ENCODE peak calls at places on chromosomes 3 and 15, in four cellular contexts. One of them, this sample, is unnamed. For H3K9me3 and H3K79me2, the result is how much of the 10 kb centered on the place peaks cover.

GRCh38 chr3:158384019-158384418 is 187.0 kb upstream of the MLF1 start:
- DNase-seq in OCI-LY7: no peak
- DNase-seq in H9: no peak
- DNase-seq in K562: no peak
- DNase-seq in this sample: no peak

GRCh38 chr3:72123908-72124441 is 339.0 kb upstream of the PROK2 start:
- DNase-seq in OCI-LY7: no peak
- DNase-seq in H9: no peak
- DNase-seq in K562: no peak
- DNase-seq in this sample: peak

GRCh38 chr15:39127925-39128617 is 452.8 kb upstream of the THBS1 start:
- DNase-seq in OCI-LY7: no peak
- DNase-seq in H9: peak
- DNase-seq in K562: peak
- DNase-seq in this sample: no peak

GRCh38 chr15:66882251-66883020 is 180.4 kb downstream of the SMAD6 start:
- DNase-seq in OCI-LY7: no peak
- DNase-seq in H9: no peak
- DNase-seq in K562: no peak
- DNase-seq in this sample: no peak

GRCh38 chr3:60475096-60475495 is 776.2 kb downstream of the FHIT start:
- DNase-seq in OCI-LY7: no peak
- DNase-seq in H9: no peak
- DNase-seq in K562: no peak
- DNase-seq in this sample: no peak

GRCh38 chr15:50340431-50340830 is 14.6 kb downstream of the GABPB1 start:
- DNase-seq in OCI-LY7: no peak
- DNase-seq in H9: no peak
- DNase-seq in K562: no peak
- DNase-seq in this sample: no peak

GRCh38 chr3:2097641-2098191 is 950 bp upstream of the CNTN4 start:
- DNase-seq in OCI-LY7: no peak
- DNase-seq in H9: peak
- DNase-seq in K562: no peak
- DNase-seq in this sample: no peak

GRCh38 chr3:38247366-38248035 is 18.1 kb upstream of the SLC22A13 start:
- DNase-seq in OCI-LY7: no peak
- DNase-seq in H9: no peak
- DNase-seq in K562: no peak
- DNase-seq in this sample: no peak

GRCh38 chr15:91472316-91472756 is 372.3 kb downstream of the SV2B start:
- DNase-seq in OCI-LY7: no peak
- DNase-seq in H9: no peak
- DNase-seq in K562: no peak
- DNase-seq in this sample: no peak

GRCh38 chr15:41254560-41254959 is 23.5 kb downstream of the CHP1 start:
- DNase-seq in OCI-LY7: peak
- DNase-seq in H9: no peak
- DNase-seq in K562: no peak
- DNase-seq in this sample: peak

GRCh38 chr3:154060606-154061380 is 60.4 kb upstream of the ARHGEF26 start:
- DNase-seq in OCI-LY7: no peak
- DNase-seq in H9: peak
- DNase-seq in K562: no peak
- DNase-seq in this sample: no peak

GRCh38 chr3:115428825-115429224 is 194.5 kb upstream of the GAP43 start:
- DNase-seq in OCI-LY7: no peak
- DNase-seq in H9: no peak
- DNase-seq in K562: no peak
- DNase-seq in this sample: no peak

GRCh38 chr3:37117548-37117947 is 56.8 kb downstream of the LRRFIP2 start:
- DNase-seq in OCI-LY7: no peak
- DNase-seq in H9: no peak
- DNase-seq in K562: no peak
- DNase-seq in this sample: no peak

DNA sequence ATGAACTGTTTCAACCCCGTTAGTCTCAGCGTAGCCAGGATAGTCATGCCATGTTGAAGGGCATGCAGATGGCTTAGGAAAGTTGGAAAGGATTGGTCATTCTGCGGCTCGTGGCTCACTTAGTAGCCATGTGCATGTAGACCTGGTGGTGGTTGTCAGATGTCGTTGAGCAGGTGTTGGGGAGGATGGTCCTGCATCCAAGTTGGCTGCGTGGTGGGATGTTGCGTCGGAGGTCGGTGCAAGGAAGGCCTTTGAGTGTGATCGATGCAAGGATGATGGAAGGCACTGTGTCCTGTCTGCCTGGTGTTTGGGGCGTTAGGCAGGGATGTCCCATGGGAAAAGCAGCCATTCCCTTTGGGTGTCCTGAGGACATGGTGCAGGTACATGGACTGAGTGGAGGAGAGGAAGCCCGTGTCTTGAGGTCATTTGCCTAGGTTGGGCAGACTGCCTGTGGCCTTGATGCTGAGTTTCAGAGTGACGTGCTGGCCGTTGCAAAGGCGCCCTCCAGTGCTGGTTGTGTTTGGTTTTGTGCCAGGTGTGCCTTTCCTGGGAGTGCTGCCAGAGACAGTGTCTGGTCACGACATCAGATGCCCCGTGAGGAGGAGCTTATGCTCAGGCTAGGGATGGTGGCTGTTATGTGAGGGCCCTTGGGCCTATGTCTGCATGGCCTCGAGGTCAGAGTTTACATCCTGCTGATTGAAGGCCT is 103.4 kb downstream of the SNRPN start:
- DNase-seq in OCI-LY7: no peak
- DNase-seq in H9: peak
- DNase-seq in K562: no peak
- DNase-seq in this sample: no peak
- H3K9me3 ChIP-seq in OCI-LY7: under half
- H3K9me3 ChIP-seq in H9: half or more
- H3K9me3 ChIP-seq in K562: under half
- H3K9me3 ChIP-seq in this sample: half or more

DNA sequence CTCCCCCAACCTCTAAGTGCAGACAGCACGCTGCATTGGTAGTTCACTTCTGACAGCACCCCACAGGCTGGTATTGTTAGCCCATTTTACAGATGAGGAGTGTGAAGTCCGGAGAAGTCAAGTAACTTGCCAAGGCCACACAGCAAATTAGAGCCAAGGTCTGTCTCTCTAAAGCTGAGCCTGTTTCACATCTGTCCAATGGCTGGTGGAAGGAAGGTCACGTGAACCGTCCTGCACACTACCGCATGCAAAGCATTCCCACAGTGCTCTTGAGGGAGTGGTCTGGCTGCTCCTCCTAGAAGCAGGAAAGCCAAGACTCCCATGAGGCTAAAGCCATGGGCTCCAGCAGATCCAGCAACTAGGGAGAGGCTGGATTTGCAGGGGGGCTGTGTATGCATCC is 50.0 kb downstream of the MGLL start:
- DNase-seq in OCI-LY7: no peak
- DNase-seq in H9: no peak
- DNase-seq in K562: no peak
- DNase-seq in this sample: peak
- H3K79me2 ChIP-seq in OCI-LY7: under half
- H3K79me2 ChIP-seq in H9: under half
- H3K79me2 ChIP-seq in K562: under half
- H3K79me2 ChIP-seq in this sample: half or more

GRCh38 chr3:125349556-125350165 is 25.5 kb downstream of the ZNF148 start:
- DNase-seq in OCI-LY7: no peak
- DNase-seq in H9: no peak
- DNase-seq in K562: no peak
- DNase-seq in this sample: no peak
- H3K9me3 ChIP-seq in OCI-LY7: under half
- H3K9me3 ChIP-seq in H9: under half
- H3K9me3 ChIP-seq in K562: under half
- H3K9me3 ChIP-seq in this sample: under half

DNA sequence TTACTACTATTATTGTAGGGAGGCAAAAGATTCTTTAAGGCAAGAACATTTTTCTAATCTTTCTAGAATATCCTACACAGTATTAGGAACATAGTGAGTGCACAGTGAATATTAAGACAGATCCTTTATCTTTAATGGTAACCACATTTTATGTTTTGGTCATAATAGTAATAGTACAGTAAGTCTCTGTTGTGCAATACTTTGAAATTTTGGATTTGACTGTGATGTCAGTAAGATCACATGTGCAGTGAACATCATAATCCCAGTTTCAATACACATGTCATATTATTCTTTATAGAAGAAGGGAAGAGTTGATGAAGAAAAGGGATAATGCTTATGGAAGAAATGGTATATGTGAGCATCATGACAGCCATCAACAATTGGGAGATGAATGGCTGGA is 10.7 kb downstream of the STT3B start:
- DNase-seq in OCI-LY7: no peak
- DNase-seq in H9: no peak
- DNase-seq in K562: no peak
- DNase-seq in this sample: no peak
- H3K79me2 ChIP-seq in OCI-LY7: half or more
- H3K79me2 ChIP-seq in H9: under half
- H3K79me2 ChIP-seq in K562: half or more
- H3K79me2 ChIP-seq in this sample: half or more

GRCh38 chr15:23910030-23910429 is 222.9 kb upstream of the NDN start:
- DNase-seq in OCI-LY7: no peak
- DNase-seq in H9: no peak
- DNase-seq in K562: no peak
- DNase-seq in this sample: no peak
- H3K9me3 ChIP-seq in OCI-LY7: under half
- H3K9me3 ChIP-seq in H9: under half
- H3K9me3 ChIP-seq in K562: under half
- H3K9me3 ChIP-seq in this sample: under half

GRCh38 chr15:99606646-99607045 is 40.9 kb downstream of the MEF2A start:
- DNase-seq in OCI-LY7: no peak
- DNase-seq in H9: no peak
- DNase-seq in K562: no peak
- DNase-seq in this sample: no peak
- H3K79me2 ChIP-seq in OCI-LY7: under half
- H3K79me2 ChIP-seq in H9: under half
- H3K79me2 ChIP-seq in K562: under half
- H3K79me2 ChIP-seq in this sample: half or more

DNA sequence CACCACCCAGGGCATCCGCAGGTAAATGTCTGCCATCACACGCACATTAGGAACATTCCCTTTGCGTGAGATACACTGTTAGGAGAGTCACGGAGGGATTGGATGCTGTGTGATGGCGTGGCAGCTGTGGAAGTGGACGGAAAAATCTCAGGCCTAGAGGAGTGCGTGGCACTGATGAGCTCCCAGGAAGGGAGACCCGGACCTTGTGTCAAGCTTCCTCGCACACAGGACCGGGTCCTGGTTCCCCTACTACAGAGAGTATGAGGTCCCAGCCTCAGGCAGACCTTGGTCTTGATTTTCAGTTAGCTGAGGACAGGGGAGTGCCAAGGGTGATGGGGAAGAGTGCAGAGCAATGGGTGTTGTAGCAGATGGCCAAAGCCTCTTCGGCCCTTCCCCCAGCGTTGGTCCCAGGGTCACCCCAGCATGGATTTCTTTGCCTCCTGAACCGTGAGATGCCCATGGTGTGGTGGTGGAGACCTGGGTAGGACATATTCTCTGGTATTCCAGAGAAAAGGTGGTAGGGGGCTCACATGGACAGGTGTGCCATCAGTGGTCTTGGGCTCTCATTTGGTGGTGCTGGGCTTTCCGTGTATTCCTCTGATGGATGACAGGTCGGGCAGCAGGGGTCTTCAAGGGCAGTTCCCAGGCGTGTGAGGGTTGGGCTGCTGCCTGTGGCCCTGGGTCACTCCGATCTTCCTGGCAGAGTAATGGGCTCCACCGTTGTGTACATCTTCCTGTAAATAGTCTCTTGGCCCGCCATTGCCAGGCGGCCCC is 105.1 kb downstream of the SNRPN start:
- DNase-seq in OCI-LY7: no peak
- DNase-seq in H9: peak
- DNase-seq in K562: no peak
- DNase-seq in this sample: no peak
- H3K9me3 ChIP-seq in OCI-LY7: under half
- H3K9me3 ChIP-seq in H9: half or more
- H3K9me3 ChIP-seq in K562: under half
- H3K9me3 ChIP-seq in this sample: half or more

GRCh38 chr3:188296761-188297689 is 143.1 kb downstream of the LPP start:
- DNase-seq in OCI-LY7: peak
- DNase-seq in H9: no peak
- DNase-seq in K562: no peak
- DNase-seq in this sample: no peak

GRCh38 chr3:188301147-188301546 is 147.2 kb downstream of the LPP start:
- DNase-seq in OCI-LY7: no peak
- DNase-seq in H9: no peak
- DNase-seq in K562: no peak
- DNase-seq in this sample: no peak

GRCh38 chr3:188298585-188298984 is 144.6 kb downstream of the LPP start:
- DNase-seq in OCI-LY7: no peak
- DNase-seq in H9: no peak
- DNase-seq in K562: no peak
- DNase-seq in this sample: no peak

GRCh38 chr3:188299068-188299467 is 145.1 kb downstream of the LPP start:
- DNase-seq in OCI-LY7: no peak
- DNase-seq in H9: no peak
- DNase-seq in K562: no peak
- DNase-seq in this sample: no peak

DNA sequence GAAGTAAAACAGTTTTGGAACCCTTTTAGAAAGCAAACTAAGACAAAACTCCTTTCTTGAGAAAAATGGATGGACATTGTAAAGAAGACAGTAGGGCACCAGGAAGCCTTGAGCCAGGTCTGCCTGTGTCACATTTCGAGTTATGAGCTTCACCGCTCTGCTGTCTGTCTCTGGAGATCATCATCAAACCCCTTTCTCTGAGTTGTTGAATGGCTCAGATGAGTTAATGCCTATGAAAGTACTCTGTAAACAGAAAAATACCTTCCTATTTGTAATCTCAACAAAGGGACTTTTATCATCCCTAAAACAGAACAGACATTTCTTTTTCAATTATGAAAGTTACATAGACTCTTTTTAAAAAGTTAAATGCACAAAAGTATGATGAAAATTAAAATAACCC is 145.8 kb downstream of the LPP start:
- DNase-seq in OCI-LY7: no peak
- DNase-seq in H9: no peak
- DNase-seq in K562: no peak
- DNase-seq in this sample: no peak
- H3K79me2 ChIP-seq in OCI-LY7: under half
- H3K79me2 ChIP-seq in H9: under half
- H3K79me2 ChIP-seq in K562: under half
- H3K79me2 ChIP-seq in this sample: under half

This sample was measured in Karpas-422.